ENCODE peak calls at places on chromosomes 16 and 17, in eight cellular contexts. One of them, this sample, is unnamed.

GRCh38 chr17:21283482-21284318 is 811 bp upstream of the MAP2K3 start:
- DNase-seq in sigmoid colon: peak; percentile 79
- DNase-seq in ovary: peak; percentile 30
- DNase-seq in A549: no peak
- DNase-seq in tibial nerve: peak; percentile 16
- DNase-seq in SK-N-SH: peak; percentile 41
- DNase-seq in upper lobe of left lung: peak; percentile 90
- DNase-seq in transverse colon: peak; percentile 53
- DNase-seq in this sample: peak; percentile 52

GRCh38 chr17:53227514-53227913 is 595.2 kb upstream of the KIF2B start:
- DNase-seq in sigmoid colon: no peak
- DNase-seq in ovary: no peak
- DNase-seq in A549: no peak
- DNase-seq in tibial nerve: no peak
- DNase-seq in SK-N-SH: no peak
- DNase-seq in upper lobe of left lung: no peak
- DNase-seq in transverse colon: no peak
- DNase-seq in this sample: no peak

GRCh38 chr16:82979406-82980111 is 352.8 kb downstream of the CDH13 start:
- DNase-seq in sigmoid colon: no peak
- DNase-seq in ovary: no peak
- DNase-seq in A549: no peak
- DNase-seq in tibial nerve: no peak
- DNase-seq in SK-N-SH: no peak
- DNase-seq in upper lobe of left lung: no peak
- DNase-seq in transverse colon: no peak
- DNase-seq in this sample: no peak

GRCh38 chr17:77963441-77963840 is 4.9 kb downstream of the TNRC6C start:
- DNase-seq in sigmoid colon: peak; percentile 73
- DNase-seq in ovary: peak; percentile 54
- DNase-seq in A549: no peak
- DNase-seq in tibial nerve: peak; percentile 68
- DNase-seq in SK-N-SH: peak; percentile 77
- DNase-seq in upper lobe of left lung: no peak
- DNase-seq in transverse colon: peak; percentile 35
- DNase-seq in this sample: no peak

GRCh38 chr16:87560428-87561199 is 41.7 kb upstream of the JPH3 start:
- DNase-seq in sigmoid colon: no peak
- DNase-seq in ovary: peak; percentile 55
- DNase-seq in A549: peak; percentile 83
- DNase-seq in tibial nerve: no peak
- DNase-seq in SK-N-SH: peak; percentile 85
- DNase-seq in upper lobe of left lung: peak; percentile 68
- DNase-seq in transverse colon: peak; percentile 51
- DNase-seq in this sample: peak; percentile 60

GRCh38 chr17:16439303-16439791 is 24.0 kb downstream of the TRPV2 start:
- DNase-seq in sigmoid colon: no peak
- DNase-seq in ovary: no peak
- DNase-seq in A549: no peak
- DNase-seq in tibial nerve: no peak
- DNase-seq in SK-N-SH: no peak
- DNase-seq in upper lobe of left lung: no peak
- DNase-seq in transverse colon: no peak
- DNase-seq in this sample: no peak

GRCh38 chr17:42706732-42707131 is 24.4 kb downstream of the CNTNAP1 start:
- DNase-seq in sigmoid colon: no peak
- DNase-seq in ovary: no peak
- DNase-seq in A549: no peak
- DNase-seq in tibial nerve: no peak
- DNase-seq in SK-N-SH: no peak
- DNase-seq in upper lobe of left lung: no peak
- DNase-seq in transverse colon: no peak
- DNase-seq in this sample: no peak

GRCh38 chr17:81712468-81713003 is 452 bp downstream of the SLC25A10 start:
- DNase-seq in sigmoid colon: peak; percentile 62
- DNase-seq in ovary: no peak
- DNase-seq in A549: peak; percentile 63
- DNase-seq in tibial nerve: no peak
- DNase-seq in SK-N-SH: peak; percentile 90
- DNase-seq in upper lobe of left lung: no peak
- DNase-seq in transverse colon: peak; percentile 46
- DNase-seq in this sample: peak; percentile 37

GRCh38 chr17:67435122-67435521 is 58.0 kb downstream of the PITPNC1 start:
- DNase-seq in sigmoid colon: no peak
- DNase-seq in ovary: no peak
- DNase-seq in A549: no peak
- DNase-seq in tibial nerve: no peak
- DNase-seq in SK-N-SH: no peak
- DNase-seq in upper lobe of left lung: no peak
- DNase-seq in transverse colon: peak; percentile 40
- DNase-seq in this sample: peak; percentile 34

GRCh38 chr17:21199856-21200255 is 14.1 kb downstream of the TMEM11 start:
- DNase-seq in sigmoid colon: no peak
- DNase-seq in ovary: no peak
- DNase-seq in A549: no peak
- DNase-seq in tibial nerve: no peak
- DNase-seq in SK-N-SH: no peak
- DNase-seq in upper lobe of left lung: no peak
- DNase-seq in transverse colon: no peak
- DNase-seq in this sample: no peak

GRCh38 chr17:52140601-52141000 is 17.9 kb downstream of the CA10 start:
- DNase-seq in sigmoid colon: no peak
- DNase-seq in ovary: no peak
- DNase-seq in A549: no peak
- DNase-seq in tibial nerve: no peak
- DNase-seq in SK-N-SH: no peak
- DNase-seq in upper lobe of left lung: no peak
- DNase-seq in transverse colon: no peak
- DNase-seq in this sample: no peak

GRCh38 chr17:82020874-82021727 is 1.6 kb downstream of the CENPX start:
- DNase-seq in sigmoid colon: peak; percentile 89
- DNase-seq in ovary: peak; percentile 58
- DNase-seq in A549: peak; percentile 90
- DNase-seq in tibial nerve: peak; percentile 67
- DNase-seq in SK-N-SH: peak; percentile 93
- DNase-seq in upper lobe of left lung: peak; percentile 88
- DNase-seq in transverse colon: peak; percentile 80
- DNase-seq in this sample: peak; percentile 81

DNA sequence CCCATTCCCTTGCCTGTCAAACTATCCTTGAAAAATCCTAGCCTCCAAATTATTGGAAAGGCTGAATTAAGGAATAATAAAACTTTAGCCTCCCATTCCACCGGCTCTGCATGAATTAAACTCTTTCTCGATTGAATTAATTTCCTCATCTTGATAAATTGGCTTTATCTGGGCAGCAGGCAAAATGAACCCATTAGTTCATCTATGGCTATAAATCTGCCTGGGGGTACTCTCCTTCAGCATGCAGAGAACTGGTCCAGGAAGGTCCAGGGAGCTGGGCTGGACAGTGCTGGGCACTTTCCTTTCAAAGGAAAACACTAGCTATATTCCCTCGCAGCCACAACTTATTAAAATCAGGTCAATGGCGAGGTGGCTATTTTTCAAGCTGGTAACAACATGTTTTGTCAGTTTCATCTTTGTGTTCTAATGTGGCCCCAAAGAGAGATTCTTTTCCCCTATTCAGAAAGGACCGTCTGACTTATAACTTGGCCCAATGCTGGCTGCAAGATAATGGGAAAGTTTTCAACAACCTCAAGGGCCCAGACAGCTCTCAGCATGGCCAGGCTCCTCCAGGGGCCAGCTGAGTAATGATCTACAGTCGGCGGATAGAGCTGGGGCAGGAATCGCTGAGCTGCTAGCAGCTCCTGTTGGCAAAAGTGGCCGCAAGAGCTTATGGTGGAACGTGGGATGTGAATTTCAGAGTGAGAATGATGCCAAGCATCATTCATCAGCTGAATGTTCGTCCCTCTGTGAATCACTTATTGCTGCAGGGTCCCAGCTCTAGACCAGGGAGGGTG is 326.9 kb downstream of the SLC39A11 start:
- DNase-seq in sigmoid colon: no peak
- DNase-seq in ovary: no peak
- DNase-seq in A549: no peak
- DNase-seq in tibial nerve: no peak
- DNase-seq in SK-N-SH: peak; percentile 69
- DNase-seq in upper lobe of left lung: no peak
- DNase-seq in transverse colon: no peak
- DNase-seq in this sample: no peak
- TF ChIP-seq EP300 in sigmoid colon: no peak
- TF ChIP-seq EP300 in ovary: no peak
- TF ChIP-seq EP300 in A549: no peak
- TF ChIP-seq EP300 in tibial nerve: no peak
- TF ChIP-seq EP300 in SK-N-SH: no peak
- TF ChIP-seq EP300 in upper lobe of left lung: no peak
- TF ChIP-seq EP300 in transverse colon: no peak
- TF ChIP-seq EP300 in this sample: no peak

GRCh38 chr17:72030067-72030899 is 90.5 kb upstream of the SOX9 start:
- DNase-seq in sigmoid colon: no peak
- DNase-seq in ovary: no peak
- DNase-seq in A549: peak; percentile 82
- DNase-seq in tibial nerve: peak; percentile 8
- DNase-seq in SK-N-SH: no peak
- DNase-seq in upper lobe of left lung: no peak
- DNase-seq in transverse colon: peak; percentile 28
- DNase-seq in this sample: peak; percentile 26
- TF ChIP-seq CTCF in sigmoid colon: no peak
- TF ChIP-seq CTCF in ovary: no peak
- TF ChIP-seq CTCF in A549: peak; percentile 45
- TF ChIP-seq CTCF in tibial nerve: no peak
- TF ChIP-seq CTCF in SK-N-SH: peak; percentile 41
- TF ChIP-seq CTCF in upper lobe of left lung: peak; percentile 25
- TF ChIP-seq CTCF in transverse colon: peak; percentile 28
- TF ChIP-seq CTCF in this sample: peak; percentile 24

GRCh38 chr16:70652322-70652721 is 6.0 kb downstream of the IL34 start:
- DNase-seq in sigmoid colon: no peak
- DNase-seq in ovary: no peak
- DNase-seq in A549: no peak
- DNase-seq in tibial nerve: no peak
- DNase-seq in SK-N-SH: no peak
- DNase-seq in upper lobe of left lung: no peak
- DNase-seq in transverse colon: no peak
- DNase-seq in this sample: no peak
- TF ChIP-seq EP300 in sigmoid colon: no peak
- TF ChIP-seq EP300 in ovary: no peak
- TF ChIP-seq EP300 in A549: no peak
- TF ChIP-seq EP300 in tibial nerve: no peak
- TF ChIP-seq EP300 in SK-N-SH: no peak
- TF ChIP-seq EP300 in upper lobe of left lung: no peak
- TF ChIP-seq EP300 in transverse colon: no peak
- TF ChIP-seq EP300 in this sample: no peak

GRCh38 chr17:45316271-45317112 is at the start of gene MAP3K14:
- DNase-seq in sigmoid colon: peak; percentile 89
- DNase-seq in ovary: peak; percentile 73
- DNase-seq in A549: peak; percentile 71
- DNase-seq in tibial nerve: no peak
- DNase-seq in SK-N-SH: peak; percentile 87
- DNase-seq in upper lobe of left lung: peak; percentile 96
- DNase-seq in transverse colon: peak; percentile 77
- DNase-seq in this sample: peak; percentile 75
- TF ChIP-seq CTCF in sigmoid colon: no peak
- TF ChIP-seq CTCF in ovary: no peak
- TF ChIP-seq CTCF in A549: peak; percentile 20
- TF ChIP-seq CTCF in tibial nerve: no peak
- TF ChIP-seq CTCF in SK-N-SH: peak; percentile 13
- TF ChIP-seq CTCF in upper lobe of left lung: peak; percentile 53
- TF ChIP-seq CTCF in transverse colon: no peak
- TF ChIP-seq CTCF in this sample: no peak

GRCh38 chr17:44375196-44376017 is 11.8 kb upstream of the FAM171A2 start:
- DNase-seq in sigmoid colon: no peak
- DNase-seq in ovary: no peak
- DNase-seq in A549: no peak
- DNase-seq in tibial nerve: no peak
- DNase-seq in SK-N-SH: peak; percentile 51
- DNase-seq in upper lobe of left lung: peak; percentile 50
- DNase-seq in transverse colon: no peak
- DNase-seq in this sample: no peak

GRCh38 chr17:44374306-44375195 is 10.9 kb upstream of the FAM171A2 start:
- DNase-seq in sigmoid colon: no peak
- DNase-seq in ovary: no peak
- DNase-seq in A549: no peak
- DNase-seq in tibial nerve: no peak
- DNase-seq in SK-N-SH: peak; percentile 44
- DNase-seq in upper lobe of left lung: peak; percentile 85
- DNase-seq in transverse colon: no peak
- DNase-seq in this sample: no peak

GRCh38 chr17:44378171-44378705 is 11.2 kb downstream of the ITGA2B start:
- DNase-seq in sigmoid colon: no peak
- DNase-seq in ovary: no peak
- DNase-seq in A549: no peak
- DNase-seq in tibial nerve: no peak
- DNase-seq in SK-N-SH: no peak
- DNase-seq in upper lobe of left lung: no peak
- DNase-seq in transverse colon: no peak
- DNase-seq in this sample: no peak

GRCh38 chr17:44376779-44377178 is 12.7 kb downstream of the ITGA2B start:
- DNase-seq in sigmoid colon: no peak
- DNase-seq in ovary: no peak
- DNase-seq in A549: no peak
- DNase-seq in tibial nerve: no peak
- DNase-seq in SK-N-SH: no peak
- DNase-seq in upper lobe of left lung: no peak
- DNase-seq in transverse colon: no peak
- DNase-seq in this sample: no peak

GRCh38 chr17:44376124-44376523 is 12.5 kb upstream of the FAM171A2 start:
- DNase-seq in sigmoid colon: peak; percentile 70
- DNase-seq in ovary: peak; percentile 48
- DNase-seq in A549: no peak
- DNase-seq in tibial nerve: no peak
- DNase-seq in SK-N-SH: peak; percentile 81
- DNase-seq in upper lobe of left lung: peak; percentile 76
- DNase-seq in transverse colon: no peak
- DNase-seq in this sample: no peak
- TF ChIP-seq EP300 in sigmoid colon: no peak
- TF ChIP-seq EP300 in ovary: no peak
- TF ChIP-seq EP300 in A549: no peak
- TF ChIP-seq EP300 in tibial nerve: no peak
- TF ChIP-seq EP300 in SK-N-SH: no peak
- TF ChIP-seq EP300 in upper lobe of left lung: no peak
- TF ChIP-seq EP300 in transverse colon: no peak
- TF ChIP-seq EP300 in this sample: no peak

This sample was measured in stomach.